ENCODE peak calls at places on chromosomes 2 and 18, in ten cellular contexts. One of them, this sample, is unnamed.

GRCh38 chr2:229313591-229313990 is 42.5 kb upstream of the PID1 start:
- DNase-seq in naive thymus-derived CD4-positive, alpha-beta T cell: no peak
- DNase-seq in DND-41: no peak
- DNase-seq in PC-3: peak
- DNase-seq in cardiac fibroblast: peak
- DNase-seq in CD4-positive, alpha-beta memory T cell: no peak
- DNase-seq in IMR-90: peak
- DNase-seq in GM23248: peak
- DNase-seq in GM23338: no peak
- DNase-seq in psoas muscle: no peak
- DNase-seq in this sample: peak

GRCh38 chr2:227443889-227444568 is 27.9 kb upstream of the AGFG1 start:
- DNase-seq in GM23248: no peak
- DNase-seq in psoas muscle: no peak
- DNase-seq in IMR-90: peak
- DNase-seq in DND-41: no peak
- DNase-seq in GM23338: no peak
- DNase-seq in PC-3: no peak
- DNase-seq in CD4-positive, alpha-beta memory T cell: no peak
- DNase-seq in naive thymus-derived CD4-positive, alpha-beta T cell: no peak
- DNase-seq in cardiac fibroblast: no peak
- DNase-seq in this sample: no peak

GRCh38 chr18:71209944-71210343 is 921.1 kb downstream of the SOCS6 start:
- DNase-seq in GM23248: no peak
- DNase-seq in psoas muscle: no peak
- DNase-seq in GM23338: no peak
- DNase-seq in DND-41: no peak
- DNase-seq in cardiac fibroblast: no peak
- DNase-seq in IMR-90: no peak
- DNase-seq in naive thymus-derived CD4-positive, alpha-beta T cell: no peak
- DNase-seq in CD4-positive, alpha-beta memory T cell: no peak
- DNase-seq in PC-3: peak
- DNase-seq in this sample: no peak

GRCh38 chr2:74507926-74508520 is 528 bp upstream of the PCGF1 start:
- DNase-seq in GM23248: peak
- DNase-seq in GM23338: peak
- DNase-seq in naive thymus-derived CD4-positive, alpha-beta T cell: peak
- DNase-seq in PC-3: peak
- DNase-seq in IMR-90: peak
- DNase-seq in cardiac fibroblast: peak
- DNase-seq in psoas muscle: no peak
- DNase-seq in CD4-positive, alpha-beta memory T cell: no peak
- DNase-seq in DND-41: no peak
- DNase-seq in this sample: peak

GRCh38 chr2:105237045-105237765 is 4.3 kb upstream of the GPR45 start:
- DNase-seq in PC-3: no peak
- DNase-seq in CD4-positive, alpha-beta memory T cell: peak
- DNase-seq in GM23338: no peak
- DNase-seq in GM23248: peak
- DNase-seq in psoas muscle: no peak
- DNase-seq in naive thymus-derived CD4-positive, alpha-beta T cell: no peak
- DNase-seq in cardiac fibroblast: no peak
- DNase-seq in IMR-90: no peak
- DNase-seq in DND-41: no peak
- DNase-seq in this sample: no peak

GRCh38 chr2:158936978-158937377 is 31.5 kb upstream of the TANC1 start:
- DNase-seq in PC-3: peak
- DNase-seq in GM23338: no peak
- DNase-seq in CD4-positive, alpha-beta memory T cell: no peak
- DNase-seq in naive thymus-derived CD4-positive, alpha-beta T cell: no peak
- DNase-seq in GM23248: peak
- DNase-seq in IMR-90: peak
- DNase-seq in psoas muscle: no peak
- DNase-seq in DND-41: no peak
- DNase-seq in cardiac fibroblast: peak
- DNase-seq in this sample: peak

GRCh38 chr2:211453311-211453894 is 897.0 kb downstream of the CPS1 start:
- DNase-seq in PC-3: no peak
- DNase-seq in psoas muscle: no peak
- DNase-seq in GM23338: no peak
- DNase-seq in cardiac fibroblast: no peak
- DNase-seq in GM23248: no peak
- DNase-seq in IMR-90: no peak
- DNase-seq in DND-41: no peak
- DNase-seq in naive thymus-derived CD4-positive, alpha-beta T cell: no peak
- DNase-seq in CD4-positive, alpha-beta memory T cell: no peak
- DNase-seq in this sample: no peak

GRCh38 chr2:189865836-189866235 is 81.6 kb downstream of the PMS1 start:
- DNase-seq in GM23248: peak
- DNase-seq in psoas muscle: no peak
- DNase-seq in GM23338: no peak
- DNase-seq in cardiac fibroblast: no peak
- DNase-seq in naive thymus-derived CD4-positive, alpha-beta T cell: no peak
- DNase-seq in CD4-positive, alpha-beta memory T cell: no peak
- DNase-seq in IMR-90: no peak
- DNase-seq in DND-41: no peak
- DNase-seq in PC-3: no peak
- DNase-seq in this sample: peak

GRCh38 chr2:113112438-113112837 is 15.0 kb upstream of the IL1RN start:
- DNase-seq in IMR-90: no peak
- DNase-seq in CD4-positive, alpha-beta memory T cell: no peak
- DNase-seq in PC-3: no peak
- DNase-seq in GM23338: no peak
- DNase-seq in cardiac fibroblast: no peak
- DNase-seq in psoas muscle: no peak
- DNase-seq in GM23248: no peak
- DNase-seq in naive thymus-derived CD4-positive, alpha-beta T cell: no peak
- DNase-seq in DND-41: no peak
- DNase-seq in this sample: no peak

GRCh38 chr2:2698182-2699116 is 367.4 kb upstream of the MYT1L start:
- DNase-seq in psoas muscle: no peak
- DNase-seq in IMR-90: no peak
- DNase-seq in DND-41: no peak
- DNase-seq in cardiac fibroblast: no peak
- DNase-seq in GM23338: peak
- DNase-seq in naive thymus-derived CD4-positive, alpha-beta T cell: no peak
- DNase-seq in PC-3: peak
- DNase-seq in CD4-positive, alpha-beta memory T cell: no peak
- DNase-seq in GM23248: peak
- DNase-seq in this sample: no peak

GRCh38 chr2:152432206-152432653 is 97.3 kb downstream of the FMNL2 start:
- DNase-seq in cardiac fibroblast: peak
- DNase-seq in CD4-positive, alpha-beta memory T cell: no peak
- DNase-seq in PC-3: peak
- DNase-seq in GM23338: no peak
- DNase-seq in DND-41: no peak
- DNase-seq in GM23248: peak
- DNase-seq in psoas muscle: peak
- DNase-seq in IMR-90: peak
- DNase-seq in naive thymus-derived CD4-positive, alpha-beta T cell: no peak
- DNase-seq in this sample: peak

GRCh38 chr2:85439111-85439477 is 20.6 kb downstream of the SH2D6 start:
- DNase-seq in CD4-positive, alpha-beta memory T cell: no peak
- DNase-seq in GM23248: no peak
- DNase-seq in DND-41: no peak
- DNase-seq in cardiac fibroblast: no peak
- DNase-seq in psoas muscle: no peak
- DNase-seq in GM23338: no peak
- DNase-seq in naive thymus-derived CD4-positive, alpha-beta T cell: no peak
- DNase-seq in IMR-90: no peak
- DNase-seq in PC-3: no peak
- DNase-seq in this sample: no peak

GRCh38 chr2:85439986-85440385 is 21.5 kb downstream of the SH2D6 start:
- DNase-seq in GM23248: no peak
- DNase-seq in GM23338: no peak
- DNase-seq in cardiac fibroblast: no peak
- DNase-seq in PC-3: no peak
- DNase-seq in IMR-90: no peak
- DNase-seq in naive thymus-derived CD4-positive, alpha-beta T cell: no peak
- DNase-seq in DND-41: no peak
- DNase-seq in CD4-positive, alpha-beta memory T cell: no peak
- DNase-seq in psoas muscle: no peak
- DNase-seq in this sample: no peak

GRCh38 chr2:85437488-85438290 is 19.2 kb downstream of the SH2D6 start:
- DNase-seq in GM23248: peak
- DNase-seq in GM23338: peak
- DNase-seq in naive thymus-derived CD4-positive, alpha-beta T cell: peak
- DNase-seq in psoas muscle: peak
- DNase-seq in cardiac fibroblast: peak
- DNase-seq in DND-41: peak
- DNase-seq in PC-3: peak
- DNase-seq in IMR-90: peak
- DNase-seq in CD4-positive, alpha-beta memory T cell: peak
- DNase-seq in this sample: peak

GRCh38 chr2:85436836-85437487 is 18.4 kb downstream of the SH2D6 start:
- DNase-seq in naive thymus-derived CD4-positive, alpha-beta T cell: no peak
- DNase-seq in PC-3: no peak
- DNase-seq in IMR-90: no peak
- DNase-seq in DND-41: no peak
- DNase-seq in CD4-positive, alpha-beta memory T cell: no peak
- DNase-seq in GM23338: no peak
- DNase-seq in psoas muscle: no peak
- DNase-seq in cardiac fibroblast: no peak
- DNase-seq in GM23248: no peak
- DNase-seq in this sample: no peak

GRCh38 chr2:85438291-85439110 is 20.0 kb downstream of the SH2D6 start:
- DNase-seq in GM23248: peak
- DNase-seq in CD4-positive, alpha-beta memory T cell: no peak
- DNase-seq in cardiac fibroblast: no peak
- DNase-seq in naive thymus-derived CD4-positive, alpha-beta T cell: no peak
- DNase-seq in IMR-90: no peak
- DNase-seq in psoas muscle: peak
- DNase-seq in GM23338: no peak
- DNase-seq in DND-41: no peak
- DNase-seq in PC-3: no peak
- DNase-seq in this sample: no peak
- H3K4me3 ChIP-seq in GM23248: peak
- H3K4me3 ChIP-seq in CD4-positive, alpha-beta memory T cell: peak
- H3K4me3 ChIP-seq in cardiac fibroblast: no peak
- H3K4me3 ChIP-seq in naive thymus-derived CD4-positive, alpha-beta T cell: peak
- H3K4me3 ChIP-seq in IMR-90: peak
- H3K4me3 ChIP-seq in psoas muscle: peak
- H3K4me3 ChIP-seq in GM23338: peak
- H3K4me3 ChIP-seq in DND-41: peak
- H3K4me3 ChIP-seq in PC-3: peak
- H3K4me3 ChIP-seq in this sample: peak

DNA sequence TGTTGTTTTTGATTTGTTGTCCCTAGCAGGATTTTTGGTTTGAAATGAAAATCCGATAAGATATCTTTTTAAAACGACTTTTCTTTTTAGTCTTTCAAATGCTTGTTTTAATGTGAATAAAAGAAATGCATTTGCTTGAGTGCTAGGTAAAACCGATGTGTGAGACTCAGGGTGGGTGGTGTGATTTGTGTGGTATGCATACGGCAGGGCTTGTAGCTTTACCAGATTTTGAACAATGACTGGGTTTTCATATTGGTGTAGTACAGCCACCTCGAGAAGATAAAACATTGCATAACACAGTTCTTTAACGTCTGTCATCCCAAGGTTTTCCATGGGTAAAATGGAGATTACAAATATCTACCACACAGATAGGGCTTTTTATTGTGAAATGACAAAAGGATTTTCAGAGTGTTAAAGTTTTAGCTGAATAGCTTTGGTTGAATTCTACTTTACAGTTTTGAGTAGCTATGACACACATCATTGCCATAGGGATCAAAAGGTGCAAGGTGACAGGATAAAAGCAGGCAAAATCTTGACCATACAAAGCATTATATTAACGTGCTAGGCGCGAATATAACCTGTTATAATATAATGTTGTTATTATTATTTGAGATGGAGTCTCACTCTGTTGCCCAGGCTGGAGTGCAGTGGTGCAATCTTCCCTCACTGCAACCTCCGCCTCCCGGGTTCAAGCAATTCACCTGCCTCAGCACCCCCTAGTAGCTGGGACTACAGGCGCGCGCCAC is 824 bp upstream of the ZNF638 start:
- DNase-seq in naive thymus-derived CD4-positive, alpha-beta T cell: no peak
- DNase-seq in CD4-positive, alpha-beta memory T cell: no peak
- DNase-seq in PC-3: no peak
- DNase-seq in DND-41: no peak
- DNase-seq in GM23248: no peak
- DNase-seq in cardiac fibroblast: peak
- DNase-seq in IMR-90: no peak
- DNase-seq in GM23338: no peak
- DNase-seq in psoas muscle: no peak
- DNase-seq in this sample: no peak
- H3K4me3 ChIP-seq in naive thymus-derived CD4-positive, alpha-beta T cell: peak
- H3K4me3 ChIP-seq in CD4-positive, alpha-beta memory T cell: peak
- H3K4me3 ChIP-seq in PC-3: peak
- H3K4me3 ChIP-seq in DND-41: peak
- H3K4me3 ChIP-seq in GM23248: peak
- H3K4me3 ChIP-seq in cardiac fibroblast: peak
- H3K4me3 ChIP-seq in IMR-90: no peak
- H3K4me3 ChIP-seq in GM23338: peak
- H3K4me3 ChIP-seq in psoas muscle: peak
- H3K4me3 ChIP-seq in this sample: no peak

GRCh38 chr2:216693414-216694100 is 1.8 kb downstream of the IGFBP5 start:
- DNase-seq in CD4-positive, alpha-beta memory T cell: no peak
- DNase-seq in cardiac fibroblast: no peak
- DNase-seq in GM23338: peak
- DNase-seq in naive thymus-derived CD4-positive, alpha-beta T cell: no peak
- DNase-seq in GM23248: no peak
- DNase-seq in PC-3: no peak
- DNase-seq in DND-41: no peak
- DNase-seq in IMR-90: no peak
- DNase-seq in psoas muscle: no peak
- DNase-seq in this sample: no peak
- H3K4me3 ChIP-seq in CD4-positive, alpha-beta memory T cell: no peak
- H3K4me3 ChIP-seq in cardiac fibroblast: peak
- H3K4me3 ChIP-seq in GM23338: peak
- H3K4me3 ChIP-seq in naive thymus-derived CD4-positive, alpha-beta T cell: no peak
- H3K4me3 ChIP-seq in GM23248: peak
- H3K4me3 ChIP-seq in PC-3: peak
- H3K4me3 ChIP-seq in DND-41: peak
- H3K4me3 ChIP-seq in IMR-90: peak
- H3K4me3 ChIP-seq in psoas muscle: peak
- H3K4me3 ChIP-seq in this sample: peak

DNA sequence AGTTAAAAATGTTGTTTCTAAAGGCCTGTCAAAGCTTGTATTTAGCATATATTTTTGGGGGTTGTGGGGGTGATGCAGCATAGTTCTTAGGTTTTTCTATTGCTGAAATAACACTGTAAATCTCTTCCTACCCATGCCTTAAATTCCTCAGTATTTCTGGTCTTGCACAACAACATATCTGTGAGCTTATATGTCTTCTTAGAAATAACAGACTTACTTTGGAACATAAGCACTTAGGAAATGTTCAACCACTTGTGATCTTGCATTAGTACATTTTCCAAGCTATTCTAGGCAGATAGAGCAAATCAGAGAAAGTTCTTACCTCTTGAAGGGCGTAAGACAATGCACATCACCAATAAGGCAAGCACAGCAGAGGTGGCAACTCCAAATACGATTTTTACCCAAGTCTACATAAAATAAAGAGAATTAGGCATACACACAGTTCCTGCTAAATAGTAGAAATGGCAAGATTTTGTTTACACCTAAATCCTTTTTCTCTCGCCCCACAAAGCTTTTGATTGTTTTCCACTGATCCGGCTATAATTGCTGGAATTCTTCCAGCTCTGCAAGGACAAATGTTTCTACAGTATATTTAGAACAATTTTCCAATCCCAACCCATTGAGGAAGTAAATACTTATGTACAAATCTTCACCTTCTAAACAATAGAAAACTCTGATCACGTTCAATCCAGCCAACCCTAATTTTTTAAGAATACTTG is 500 bp downstream of the FAP start:
- DNase-seq in DND-41: no peak
- DNase-seq in GM23338: no peak
- DNase-seq in cardiac fibroblast: peak
- DNase-seq in PC-3: no peak
- DNase-seq in psoas muscle: no peak
- DNase-seq in GM23248: peak
- DNase-seq in naive thymus-derived CD4-positive, alpha-beta T cell: no peak
- DNase-seq in CD4-positive, alpha-beta memory T cell: no peak
- DNase-seq in IMR-90: peak
- DNase-seq in this sample: peak
- H3K4me3 ChIP-seq in DND-41: no peak
- H3K4me3 ChIP-seq in GM23338: no peak
- H3K4me3 ChIP-seq in cardiac fibroblast: peak
- H3K4me3 ChIP-seq in PC-3: no peak
- H3K4me3 ChIP-seq in psoas muscle: peak
- H3K4me3 ChIP-seq in GM23248: peak
- H3K4me3 ChIP-seq in naive thymus-derived CD4-positive, alpha-beta T cell: no peak
- H3K4me3 ChIP-seq in CD4-positive, alpha-beta memory T cell: no peak
- H3K4me3 ChIP-seq in IMR-90: peak
- H3K4me3 ChIP-seq in this sample: peak

This sample was measured in AG10803.